ENCODE peak calls at places on chromosome 7, in six cellular contexts. L, Q, G, H, Z and S are unnamed samples.

GRCh38 chr7:135757719-135758411 is 9.3 kb upstream of the FAM180A start:
- DNase-seq in G (no peak), Q (no peak), Z (no peak), L (peak), H (no peak), S (no peak)

GRCh38 chr7:149670288-149670687 is 103.1 kb downstream of the ZNF467 start:
- DNase-seq in L (peak), H (no peak), Z (peak), G (no peak), Q (peak), S (no peak)

GRCh38 chr7:26291699-26292538 is at the start of gene SNX10:
- DNase-seq in Q (peak), Z (peak), H (peak), G (peak), L (peak), S (peak)

GRCh38 chr7:144818516-144818915 is 17.3 kb downstream of the TPK1 start:
- DNase-seq in H (no peak), G (no peak), Z (no peak), Q (no peak), L (no peak), S (no peak)

GRCh38 chr7:81665236-81665635 is 104.6 kb downstream of the HGF start:
- DNase-seq in H (no peak), Z (no peak), G (no peak), L (no peak), Q (no peak), S (no peak)

GRCh38 chr7:118104812-118105441 is 79.0 kb upstream of the LSM8 start:
- DNase-seq in H (peak), Z (no peak), G (no peak), L (no peak), Q (no peak), S (no peak)

GRCh38 chr7:18212788-18213187 is 185.1 kb upstream of the PRPS1L1 start:
- DNase-seq in Q (no peak), L (no peak), G (no peak), H (no peak), Z (no peak), S (no peak)

GRCh38 chr7:41161188-41161587 is 541.7 kb downstream of the INHBA start:
- DNase-seq in Q (no peak), H (no peak), L (no peak), G (no peak), Z (no peak), S (no peak)

GRCh38 chr7:44964831-44965440 is 13.9 kb downstream of the MYO1G start:
- DNase-seq in Z (no peak), L (no peak), Q (no peak), G (no peak), H (no peak), S (no peak)

GRCh38 chr7:156823441-156823840 is 69.5 kb downstream of the LMBR1 start:
- DNase-seq in H (no peak), G (no peak), Q (no peak), L (no peak), Z (no peak), S (no peak)

GRCh38 chr7:106485031-106485551 is 175.9 kb downstream of the CCDC71L start:
- DNase-seq in G (no peak), H (no peak), L (no peak), Q (no peak), Z (no peak), S (peak)

GRCh38 chr7:157503229-157503628 is 166.4 kb downstream of the DNAJB6 start:
- DNase-seq in G (no peak), Q (no peak), Z (peak), H (no peak), L (no peak), S (no peak)

GRCh38 chr7:36127075-36127740 is 25.8 kb upstream of the EEPD1 start:
- DNase-seq in H (no peak), Z (no peak), G (no peak), L (no peak), Q (no peak), S (no peak)

GRCh38 chr7:10720042-10720441 is 253.6 kb upstream of the PHF14 start:
- DNase-seq in Q (no peak), H (peak), L (no peak), G (no peak), Z (no peak), S (no peak)

GRCh38 chr7:76209310-76209709 is 7.6 kb downstream of the SRRM3 start:
- DNase-seq in G (no peak), Z (no peak), L (no peak), H (no peak), Q (no peak), S (no peak)

GRCh38 chr7:48710995-48711394 is 213.4 kb upstream of the CDC14C start:
- DNase-seq in L (no peak), H (no peak), Q (no peak), G (no peak), Z (no peak), S (no peak)

GRCh38 chr7:16846611-16847165 is 35.1 kb downstream of the AGR3 start:
- DNase-seq in Z (no peak), L (no peak), H (no peak), Q (no peak), G (no peak), S (no peak)

GRCh38 chr7:114302858-114303257 is 111.8 kb upstream of the FOXP2 start:
- DNase-seq in H (peak), Q (no peak), Z (no peak), G (no peak), L (no peak), S (no peak)

GRCh38 chr7:89029864-89030263 is 234.3 kb upstream of the TEX47 start:
- DNase-seq in Q (no peak), L (no peak), Z (no peak), H (peak), G (no peak), S (no peak)

GRCh38 chr7:133702078-133702477 is 425.1 kb upstream of the LRGUK start:
- DNase-seq in L (no peak), G (no peak), Q (no peak), Z (no peak), H (no peak), S (no peak)

GRCh38 chr7:81284576-81284975 is 365.7 kb upstream of the SEMA3C start:
- DNase-seq in L (no peak), Q (no peak), G (no peak), H (peak), Z (no peak), S (peak)

GRCh38 chr7:148620749-148621372 is 30.3 kb downstream of the C7orf33 start:
- DNase-seq in H (peak), L (no peak), Q (no peak), Z (no peak), G (peak), S (peak)

GRCh38 chr7:81687062-81687461 is 82.8 kb downstream of the HGF start:
- DNase-seq in G (no peak), Q (no peak), L (no peak), Z (no peak), H (no peak), S (no peak)

GRCh38 chr7:64180989-64181388 is 26.0 kb upstream of the ZNF735 start:
- DNase-seq in G (no peak), Q (no peak), L (no peak), H (no peak), Z (no peak), S (peak)

GRCh38 chr7:35353481-35353880 is 99.6 kb upstream of the TBX20 start:
- DNase-seq in G (no peak), Z (no peak), H (no peak), L (no peak), Q (no peak), S (no peak)

GRCh38 chr7:90345548-90346319 is 782 bp upstream of the GTPBP10 start:
- DNase-seq in Z (no peak), H (no peak), Q (peak), G (peak), L (no peak), S (no peak)

GRCh38 chr7:41316410-41316809 is 386.5 kb downstream of the INHBA start:
- DNase-seq in L (no peak), G (peak), H (no peak), Q (peak), Z (no peak), S (no peak)

GRCh38 chr7:74606101-74606908 is 51.2 kb upstream of the GTF2I start:
- DNase-seq in H (no peak), Z (peak), G (no peak), Q (peak), L (peak), S (peak)

GRCh38 chr7:38463277-38464224 is 167.6 kb downstream of the AMPH start:
- DNase-seq in H (no peak), L (no peak), G (no peak), Z (peak), Q (peak), S (no peak)

GRCh38 chr7:26476271-26476670 is 184.6 kb downstream of the SNX10 start:
- DNase-seq in Q (no peak), Z (no peak), H (no peak), G (no peak), L (no peak), S (no peak)

GRCh38 chr7:55975944-55976633 is 11.7 kb downstream of the NIPSNAP2 start:
- DNase-seq in Q (no peak), G (no peak), Z (no peak), L (no peak), H (no peak), S (no peak)

GRCh38 chr7:114910787-114911186 is 11.1 kb upstream of the MDFIC start:
- DNase-seq in Z (no peak), Q (no peak), G (peak), L (no peak), H (no peak), S (no peak)

DNA sequence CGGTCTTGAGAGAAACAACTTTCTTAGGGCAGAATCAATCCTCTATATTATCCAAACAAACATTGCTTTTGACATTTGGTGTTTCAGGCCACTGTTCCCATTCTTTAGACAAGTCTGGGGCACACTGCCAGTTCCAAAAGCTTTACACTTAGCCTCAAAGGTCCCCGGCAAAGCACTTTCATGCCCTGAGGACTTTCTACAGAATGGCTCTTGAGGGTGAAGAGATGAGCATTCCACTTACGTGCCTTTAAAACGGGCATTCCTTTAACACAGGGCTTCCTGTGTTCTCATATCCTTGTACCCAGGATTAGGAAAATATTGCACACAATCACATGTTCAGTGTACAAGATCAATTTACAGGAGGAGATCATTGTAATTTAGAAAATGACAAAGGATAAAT is 13.1 kb upstream of the TMEM213 start:
- DNase-seq in L (no peak), G (no peak), Z (no peak), Q (no peak), H (no peak), S (no peak)
- TF ChIP-seq POLR2A in L (no peak), G (no peak), Z (no peak), Q (no peak), H (no peak), S (no peak)

GRCh38 chr7:33692956-33693355 is 212.4 kb upstream of the BMPER start:
- DNase-seq in Q (no peak), H (no peak), Z (no peak), G (no peak), L (no peak), S (peak)
- TF ChIP-seq POLR2A in Q (no peak), H (no peak), Z (no peak), G (no peak), L (no peak), S (no peak)

GRCh38 chr7:130441408-130441854 is 615 bp upstream of the CEP41 start:
- DNase-seq in Q (no peak), L (peak), G (no peak), Z (no peak), H (no peak), S (no peak)

GRCh38 chr7:130440527-130441365 is at the start of gene CEP41:
- DNase-seq in G (peak), Q (peak), Z (peak), L (peak), H (peak), S (peak)

GRCh38 chr7:130445008-130445407 is 4.2 kb upstream of the CEP41 start:
- DNase-seq in L (no peak), Z (no peak), Q (no peak), H (no peak), G (peak), S (no peak)

GRCh38 chr7:130444230-130444629 is 3.4 kb upstream of the CEP41 start:
- DNase-seq in H (no peak), L (no peak), Q (no peak), G (no peak), Z (no peak), S (no peak)

DNA sequence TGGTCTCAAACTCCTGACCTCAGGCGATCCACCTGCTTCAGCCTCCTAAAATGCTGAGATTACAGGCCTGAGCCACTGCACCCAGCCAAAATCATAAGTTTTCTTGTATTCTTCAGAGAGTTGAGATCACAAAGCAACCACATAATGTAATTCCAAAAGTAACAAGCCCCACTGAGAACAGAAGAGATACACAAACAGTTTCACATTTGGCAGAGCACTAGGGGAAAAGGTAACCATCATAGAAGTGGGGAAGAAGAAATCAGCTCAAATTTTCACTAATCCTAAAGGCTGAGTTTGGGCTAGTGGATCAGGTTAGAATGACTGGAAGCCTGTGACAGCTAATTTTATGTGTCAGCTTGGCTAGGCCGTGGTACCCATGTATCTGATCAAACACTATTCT is 5.5 kb upstream of the CEP41 start:
- DNase-seq in H (no peak), L (no peak), Q (no peak), G (no peak), Z (no peak), S (no peak)
- TF ChIP-seq POLR2A in H (no peak), L (no peak), Q (no peak), G (no peak), Z (no peak), S (no peak)

GRCh38 chr7:112080974-112081373 is 125.2 kb downstream of the DOCK4 start:
- DNase-seq in G (no peak), H (no peak), L (no peak), Z (no peak), Q (no peak), S (no peak)

GRCh38 chr7:112080441-112080840 is 125.8 kb downstream of the DOCK4 start:
- DNase-seq in Z (no peak), H (no peak), G (peak), Q (no peak), L (no peak), S (peak)

GRCh38 chr7:112083776-112084175 is 122.4 kb downstream of the DOCK4 start:
- DNase-seq in L (no peak), Q (no peak), H (no peak), Z (no peak), G (no peak), S (no peak)

GRCh38 chr7:112079671-112080070 is 126.5 kb downstream of the DOCK4 start:
- DNase-seq in L (no peak), H (no peak), Z (no peak), G (no peak), Q (no peak), S (no peak)

DNA sequence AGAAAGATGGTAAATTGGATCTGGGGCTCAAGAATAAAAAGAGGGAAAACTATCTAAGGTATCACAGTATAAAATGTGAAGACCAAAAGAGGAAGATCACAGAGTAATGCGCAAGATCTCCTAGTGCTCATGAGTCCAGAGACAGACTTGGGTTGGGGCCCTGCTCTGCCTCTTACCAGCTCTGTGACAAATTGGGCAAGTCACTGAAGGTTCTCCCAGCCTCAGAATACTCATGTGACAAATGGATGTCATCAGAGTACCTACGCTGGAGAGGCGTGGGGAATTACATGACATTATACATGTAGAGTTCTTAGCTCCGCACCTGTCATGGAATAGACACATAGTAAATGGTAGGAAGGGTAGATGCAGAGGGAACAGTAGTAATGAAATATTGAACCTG is 124.4 kb downstream of the DOCK4 start:
- DNase-seq in Z (no peak), G (no peak), L (no peak), Q (no peak), H (no peak), S (no peak)
- TF ChIP-seq POLR2A in Z (no peak), G (no peak), L (no peak), Q (no peak), H (no peak), S (no peak)

DNA sequence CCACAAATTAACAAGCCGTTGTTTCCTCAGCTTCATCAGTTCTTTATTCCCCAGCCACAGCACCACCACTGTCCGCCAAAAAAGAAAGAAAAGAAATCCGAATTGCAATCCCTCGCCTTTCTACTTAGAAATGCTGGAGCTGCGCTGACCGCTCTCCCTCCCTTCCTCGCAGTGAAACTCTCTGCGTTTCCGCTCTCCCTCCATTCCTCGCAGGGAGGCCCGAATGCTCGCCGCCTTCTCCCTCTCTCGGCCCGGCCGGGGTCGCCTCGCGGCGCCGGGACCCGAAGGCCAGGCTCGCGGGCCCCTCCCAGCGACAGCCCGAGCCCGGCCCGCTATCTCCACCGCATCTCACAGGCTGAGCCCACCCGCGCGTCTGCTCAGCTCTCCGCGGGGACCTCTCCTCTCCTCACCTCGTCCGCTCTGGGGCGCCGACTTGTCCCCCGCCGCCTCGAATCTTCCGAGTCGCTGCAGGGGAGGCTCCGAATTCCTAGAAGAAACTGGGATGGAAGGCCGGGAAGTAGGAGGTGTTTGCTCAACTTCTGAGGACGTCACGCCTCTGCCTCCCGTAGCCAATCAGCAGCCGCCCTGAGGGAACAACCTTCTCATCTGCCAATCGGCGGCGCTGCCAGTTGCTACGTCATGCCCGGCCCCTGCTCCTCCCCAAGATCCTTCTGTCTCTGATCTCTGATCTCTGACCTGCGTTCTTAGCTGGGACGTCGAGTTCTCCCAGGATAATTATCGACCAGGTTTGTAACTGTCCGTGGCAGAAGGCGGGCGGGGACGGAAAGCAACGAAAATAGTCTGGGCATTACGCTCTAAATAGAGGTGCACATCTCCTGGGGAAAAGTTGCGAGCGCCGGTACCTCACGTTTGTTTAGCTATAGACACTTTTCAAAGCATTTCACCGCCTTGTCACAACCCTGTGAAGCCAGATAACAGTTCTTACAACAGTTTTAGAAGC is at the start of gene AASS:
- DNase-seq in Z (peak), L (peak), G (peak), Q (peak), H (peak), S (peak)
- TF ChIP-seq POLR2A in Z (peak), L (peak), G (no peak), Q (peak), H (no peak), S (peak)

GRCh38 chr7:150869467-150869866 is 17.1 kb downstream of the AOC1 start:
- DNase-seq in Z (no peak), G (no peak), Q (no peak), H (no peak), L (no peak), S (no peak)

GRCh38 chr7:150867592-150867991 is 15.3 kb downstream of the AOC1 start:
- DNase-seq in H (no peak), Q (no peak), G (no peak), Z (no peak), L (no peak), S (no peak)

GRCh38 chr7:150874401-150875198 is 22.3 kb downstream of the AOC1 start:
- DNase-seq in H (no peak), Z (no peak), Q (no peak), G (no peak), L (no peak), S (no peak)

GRCh38 chr7:150875791-150876190 is 23.5 kb downstream of the AOC1 start:
- DNase-seq in L (no peak), G (no peak), Z (no peak), H (peak), Q (no peak), S (no peak)

DNA sequence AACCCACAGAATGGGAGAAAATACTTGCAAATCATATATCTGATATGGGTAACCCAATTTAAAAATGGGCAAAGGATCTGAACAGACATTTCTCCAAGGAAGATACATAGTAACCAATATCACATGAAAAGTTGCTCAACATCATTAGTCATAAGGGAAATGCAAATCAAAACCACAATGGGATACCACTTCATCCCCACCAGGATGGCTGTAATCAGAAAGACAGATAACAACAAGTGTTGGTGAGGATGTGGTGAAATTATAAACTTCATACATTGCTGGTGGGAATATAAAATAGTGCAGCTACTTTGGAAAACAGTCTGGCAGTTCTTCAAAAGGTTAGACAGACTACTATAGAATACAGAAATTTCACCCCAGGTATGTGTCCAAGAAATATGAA is 19.3 kb downstream of the AOC1 start:
- DNase-seq in Q (no peak), G (no peak), H (no peak), Z (no peak), L (no peak), S (no peak)
- TF ChIP-seq POLR2A in Q (no peak), G (no peak), H (no peak), Z (no peak), L (no peak), S (no peak)

DNA sequence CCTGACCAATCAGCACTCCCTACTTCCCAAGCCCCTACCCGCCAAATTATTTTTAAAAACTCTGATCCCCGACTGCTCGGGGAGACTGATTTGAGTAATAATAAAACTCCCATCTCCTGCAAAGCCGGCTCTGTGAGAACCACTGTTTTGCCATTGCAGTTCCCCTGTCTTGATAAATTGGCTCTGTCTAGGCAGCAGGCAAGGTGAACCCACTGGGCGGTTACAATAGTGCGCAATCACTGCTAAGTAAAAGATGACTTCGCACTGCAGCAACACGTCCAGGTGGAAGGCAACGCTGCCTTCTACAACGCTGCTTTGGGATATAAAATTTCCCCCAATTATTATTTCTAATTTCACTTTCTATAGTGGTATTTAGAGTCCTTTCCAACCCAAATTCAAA is 8.9 kb downstream of the SLC37A3 start:
- DNase-seq in G (no peak), Q (no peak), L (no peak), Z (no peak), H (no peak), S (no peak)
- TF ChIP-seq POLR2A in G (no peak), Q (no peak), L (no peak), Z (no peak), H (no peak), S (no peak)